ENCODE peak calls at places on chromosomes 12 and 14, in nine cellular contexts. A is neural progenitor cell, H is heart left ventricle, G is heart right ventricle, K is A549, J is left ventricle myocardium inferior, Z is pancreas, Q is mucosa of descending colon, Y is fibroblast of lung. D is an unnamed sample. For H3K4me1 and H3K9me3, the result is how much of the 10 kb centered on the place peaks cover.

GRCh38 chr12:30308010-30308717 is 387.5 kb downstream of the IPO8 start:
- DNase-seq in A (no peak), H (no peak), G (no peak), K (no peak), J (no peak), Z (no peak), Q (no peak), Y (no peak), D (no peak)

GRCh38 chr14:21023817-21024667 is 819 bp downstream of the NDRG2 start:
- DNase-seq in A (no peak), H (peak), G (no peak), K (no peak), J (no peak), Z (no peak), Q (peak), Y (no peak), D (peak)

GRCh38 chr12:2319747-2320146 is 267.0 kb downstream of the CACNA1C start:
- DNase-seq in A (no peak), H (peak), G (no peak), K (no peak), J (peak), Z (no peak), Q (no peak), Y (no peak), D (no peak)

GRCh38 chr12:12880537-12880936 is 10.8 kb upstream of the GPRC5A start:
- DNase-seq in A (no peak), H (no peak), G (no peak), K (no peak), J (no peak), Z (no peak), Q (no peak), Y (no peak), D (no peak)

GRCh38 chr14:62084020-62084419 is 321.8 kb downstream of the SNAPC1 start:
- DNase-seq in A (no peak), H (no peak), G (no peak), K (no peak), J (no peak), Z (no peak), Q (no peak), Y (no peak), D (no peak)

GRCh38 chr12:54460317-54460935 is 13.0 kb downstream of the GTSF1 start:
- DNase-seq in A (no peak), H (no peak), G (no peak), K (no peak), J (no peak), Z (no peak), Q (no peak), Y (no peak), D (no peak)

GRCh38 chr12:86660488-86661171 is 404.4 kb upstream of the MGAT4C start:
- DNase-seq in A (no peak), H (no peak), G (no peak), K (peak), J (no peak), Z (no peak), Q (no peak), Y (peak), D (no peak)

GRCh38 chr12:46667547-46667946 is 158.2 kb downstream of the SLC38A4 start:
- DNase-seq in A (no peak), H (no peak), G (no peak), K (no peak), J (no peak), Z (no peak), Q (no peak), Y (no peak), D (no peak)

GRCh38 chr12:106030210-106031175 is 108.3 kb downstream of the NUAK1 start:
- DNase-seq in A (no peak), H (no peak), G (no peak), K (peak), J (no peak), Z (no peak), Q (no peak), Y (peak), D (no peak)

DNA sequence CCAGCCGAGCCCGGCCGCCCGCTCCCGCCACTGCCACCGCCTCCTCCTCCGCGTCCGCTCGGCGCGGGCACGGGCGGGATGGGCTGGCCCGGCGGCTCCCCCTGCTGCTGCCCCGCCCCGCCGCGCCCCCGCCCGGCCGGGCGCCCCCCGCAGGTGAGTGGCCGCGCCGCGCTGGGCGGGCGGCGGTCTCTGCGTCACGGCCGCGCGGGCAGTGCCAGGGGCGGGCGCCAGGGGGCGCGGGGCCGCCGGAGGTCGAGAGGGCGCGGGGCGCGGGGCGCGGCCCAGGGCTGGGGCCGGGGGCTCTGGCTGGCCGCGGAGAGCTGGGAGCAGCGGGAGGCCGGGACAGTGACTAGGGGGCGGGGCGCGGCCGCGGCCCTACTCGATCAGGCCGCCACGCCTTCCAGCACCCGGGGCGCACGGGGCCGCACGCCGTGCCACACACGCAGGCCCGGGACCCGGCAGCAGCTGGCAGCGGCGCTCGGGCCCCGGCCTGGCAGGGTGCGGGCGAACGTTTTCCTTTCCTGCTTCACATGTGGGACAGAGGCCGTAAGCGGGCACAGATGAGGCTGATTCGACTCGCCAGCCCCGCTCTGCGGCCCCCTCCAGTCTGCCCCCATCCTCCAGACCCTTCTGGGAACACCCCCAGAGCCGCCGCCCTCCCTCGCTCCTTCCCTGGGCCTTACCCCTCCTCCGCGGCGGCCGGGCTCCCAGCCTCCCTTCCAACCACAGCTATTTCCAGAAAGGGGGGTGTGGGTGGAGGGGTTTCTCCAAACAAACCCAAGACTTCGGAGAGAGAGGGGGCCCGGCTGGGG is 2.4 kb upstream of the TNS2 start:
- DNase-seq in A (peak), H (peak), G (peak), K (peak), J (peak), Z (peak), Q (peak), Y (peak), D (peak)
- TF ChIP-seq CTCF in A (peak), H (peak), G (peak), K (peak), J (peak), Z (no peak), Q (peak), Y (no peak), D (peak)

GRCh38 chr14:22793976-22794375 is 21.3 kb downstream of the SLC7A7 start:
- DNase-seq in A (no peak), H (no peak), G (no peak), K (no peak), J (no peak), Z (no peak), Q (no peak), Y (no peak), D (no peak)
- H3K4me1 ChIP-seq in A (under half), H (under half), G (under half), K (under half), J (under half), Z (under half), Q (under half), Y (under half), D (under half)

GRCh38 chr12:133108150-133108549 is 21.9 kb downstream of the ZNF891 start:
- DNase-seq in A (no peak), H (no peak), G (no peak), K (no peak), J (no peak), Z (no peak), Q (no peak), Y (no peak), D (no peak)

GRCh38 chr12:133106253-133106652 is 23.8 kb downstream of the ZNF891 start:
- DNase-seq in A (no peak), H (no peak), G (no peak), K (no peak), J (no peak), Z (no peak), Q (no peak), Y (peak), D (no peak)

GRCh38 chr12:133107121-133107520 is 23.0 kb downstream of the ZNF891 start:
- DNase-seq in A (no peak), H (no peak), G (no peak), K (no peak), J (no peak), Z (no peak), Q (no peak), Y (no peak), D (no peak)

DNA sequence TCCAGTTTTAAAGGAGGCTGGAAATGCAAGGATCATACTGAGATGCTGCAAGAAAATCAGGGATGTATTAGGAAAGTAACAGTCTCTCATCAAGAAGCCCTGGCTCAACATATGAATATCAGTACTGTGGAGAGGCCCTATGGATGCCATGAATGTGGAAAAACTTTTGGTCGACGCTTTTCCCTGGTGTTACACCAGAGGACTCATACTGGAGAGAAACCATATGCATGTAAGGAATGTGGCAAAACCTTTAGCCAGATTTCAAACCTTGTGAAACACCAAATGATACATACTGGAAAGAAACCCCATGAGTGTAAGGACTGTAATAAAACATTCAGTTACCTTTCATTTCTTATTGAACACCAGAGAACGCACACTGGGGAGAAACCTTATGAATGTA is 24.5 kb downstream of the ZNF891 start:
- DNase-seq in A (no peak), H (no peak), G (no peak), K (no peak), J (no peak), Z (no peak), Q (no peak), Y (peak), D (no peak)
- H3K9me3 ChIP-seq in A (half or more), H (half or more), G (half or more), K (half or more), J (half or more), Z (under half), Q (half or more), Y (under half), D (half or more)

GRCh38 chr12:80190001-80190400 is 90.7 kb downstream of the OTOGL start:
- DNase-seq in A (no peak), H (no peak), G (no peak), K (no peak), J (no peak), Z (no peak), Q (no peak), Y (peak), D (no peak)

GRCh38 chr12:80195143-80195726 is 95.9 kb downstream of the OTOGL start:
- DNase-seq in A (peak), H (no peak), G (no peak), K (peak), J (no peak), Z (no peak), Q (peak), Y (peak), D (no peak)

GRCh38 chr12:80193900-80194299 is 94.6 kb downstream of the OTOGL start:
- DNase-seq in A (no peak), H (no peak), G (no peak), K (no peak), J (no peak), Z (no peak), Q (no peak), Y (no peak), D (no peak)

GRCh38 chr12:80189241-80189640 is 89.9 kb downstream of the OTOGL start:
- DNase-seq in A (no peak), H (no peak), G (no peak), K (no peak), J (no peak), Z (no peak), Q (no peak), Y (peak), D (no peak)

DNA sequence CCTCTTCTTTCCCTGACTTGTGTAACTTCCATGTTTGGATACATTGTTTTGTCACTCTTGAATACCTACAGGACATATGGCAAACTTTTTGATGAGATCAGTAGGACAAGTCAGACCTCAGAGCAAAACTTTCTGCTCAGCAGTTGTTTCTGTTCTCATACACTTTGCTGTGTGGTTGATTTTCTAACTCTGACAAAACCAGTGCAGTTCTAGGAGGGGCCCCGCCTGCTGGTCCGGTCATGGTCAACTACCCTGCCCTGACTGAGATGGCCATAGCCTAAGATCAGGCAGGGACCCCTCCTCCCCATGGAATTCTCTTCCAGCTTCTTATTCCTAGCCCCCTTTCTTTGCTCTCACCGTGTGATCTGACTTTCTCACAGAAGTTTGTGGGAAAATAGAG is 92.8 kb downstream of the OTOGL start:
- DNase-seq in A (no peak), H (no peak), G (no peak), K (no peak), J (no peak), Z (no peak), Q (no peak), Y (no peak), D (no peak)
- TF ChIP-seq CTCF in A (no peak), H (no peak), G (no peak), K (no peak), J (no peak), Z (no peak), Q (no peak), Y (no peak), D (no peak)

DNA sequence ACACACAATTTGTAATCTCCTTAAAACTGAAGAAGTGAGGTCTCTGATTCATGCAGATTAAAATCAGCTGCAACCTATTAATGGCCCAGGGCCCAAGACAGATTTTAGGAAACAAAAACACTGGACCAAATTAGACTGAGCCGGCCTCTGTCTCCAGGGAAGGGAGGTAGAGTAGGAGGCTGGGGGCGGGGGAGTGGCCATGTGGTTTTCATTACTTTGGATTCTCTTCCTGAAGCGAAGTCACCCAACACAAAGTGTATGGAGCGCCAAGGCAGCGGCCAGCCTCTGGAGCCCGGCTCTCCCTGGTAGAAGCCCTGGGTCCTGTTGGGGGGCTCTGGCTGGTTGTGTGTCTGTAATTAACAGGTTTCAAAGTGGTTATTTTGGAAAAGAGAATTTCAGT is 282.7 kb downstream of the ZFP36L1 start:
- DNase-seq in A (no peak), H (peak), G (peak), K (no peak), J (peak), Z (no peak), Q (peak), Y (peak), D (peak)
- H3K4me1 ChIP-seq in A (under half), H (under half), G (under half), K (under half), J (half or more), Z (under half), Q (under half), Y (under half), D (under half)

D was measured in psoas muscle.